ENCODE peak calls at places on chromosome 1, in five cellular contexts. S is astrocyte of the spinal cord, J is fibroblast of villous mesenchyme, O is prostate gland, D is cardiac fibroblast. Z is an unnamed sample.

GRCh38 chr1:62716397-62716796 is 28.2 kb upstream of the DOCK7 start:
- DNase-seq in S (no peak), J (no peak), O (no peak), D (no peak), Z (no peak)

GRCh38 chr1:228021526-228022030 is 14.8 kb downstream of the WNT3A start:
- DNase-seq in S (no peak), J (no peak), O (no peak), D (no peak), Z (peak)

GRCh38 chr1:55064071-55064581 is 24.8 kb downstream of the PCSK9 start:
- DNase-seq in S (no peak), J (peak), O (peak), D (peak), Z (no peak)

GRCh38 chr1:187283984-187284383 is 455.2 kb downstream of the PLA2G4A start:
- DNase-seq in S (no peak), J (no peak), O (no peak), D (no peak), Z (no peak)

GRCh38 chr1:223486366-223486765 is 93.2 kb downstream of the CCDC185 start:
- DNase-seq in S (no peak), J (no peak), O (no peak), D (no peak), Z (no peak)

GRCh38 chr1:84146375-84147032 is 2.4 kb downstream of the PRKACB start:
- DNase-seq in S (peak), J (peak), O (no peak), D (peak), Z (no peak)

GRCh38 chr1:31936278-31936965 is 1.7 kb downstream of the PTP4A2 start:
- DNase-seq in S (no peak), J (peak), O (no peak), D (no peak), Z (no peak)

GRCh38 chr1:186093437-186093836 is 281.6 kb downstream of the TPR start:
- DNase-seq in S (peak), J (peak), O (no peak), D (peak), Z (peak)

GRCh38 chr1:53198241-53198651 is 1.6 kb downstream of the CPT2 start:
- DNase-seq in S (no peak), J (peak), O (no peak), D (peak), Z (no peak)

GRCh38 chr1:184387069-184387870 is 441 bp downstream of the C1orf21 start:
- DNase-seq in S (peak), J (no peak), O (peak), D (peak), Z (no peak)

GRCh38 chr1:236235116-236235515 is 46.6 kb downstream of the ERO1B start:
- DNase-seq in S (no peak), J (no peak), O (no peak), D (no peak), Z (no peak)

GRCh38 chr1:236240690-236241089 is 41.1 kb downstream of the ERO1B start:
- DNase-seq in S (no peak), J (no peak), O (no peak), D (no peak), Z (no peak)

GRCh38 chr1:236242568-236242967 is 39.2 kb downstream of the ERO1B start:
- DNase-seq in S (no peak), J (no peak), O (no peak), D (no peak), Z (no peak)

GRCh38 chr1:236239186-236239585 is 42.6 kb downstream of the ERO1B start:
- DNase-seq in S (no peak), J (peak), O (no peak), D (no peak), Z (peak)
- H3K4me3 ChIP-seq in S (no peak), J (no peak), O (no peak), D (no peak), Z (no peak)

GRCh38 chr1:170146861-170147260 is 1.1 kb downstream of the NTMT2 start:
- DNase-seq in S (peak), J (no peak), O (no peak), D (no peak), Z (no peak)

GRCh38 chr1:170149241-170149640 is 3.5 kb downstream of the NTMT2 start:
- DNase-seq in S (no peak), J (no peak), O (no peak), D (peak), Z (no peak)

GRCh38 chr1:170149971-170150370 is 4.2 kb downstream of the NTMT2 start:
- DNase-seq in S (no peak), J (no peak), O (no peak), D (no peak), Z (no peak)

GRCh38 chr1:170145061-170145460 is 698 bp upstream of the NTMT2 start:
- DNase-seq in S (no peak), J (no peak), O (no peak), D (no peak), Z (no peak)

GRCh38 chr1:170145691-170146676 is at the start of gene NTMT2:
- DNase-seq in S (no peak), J (no peak), O (no peak), D (no peak), Z (no peak)
- TF ChIP-seq CTCF in S (no peak), J (no peak), O (no peak), D (no peak), Z (no peak)

GRCh38 chr1:161019767-161020572 is 982 bp downstream of the F11R start:
- DNase-seq in S (no peak), J (no peak), O (peak), D (peak), Z (no peak)

GRCh38 chr1:161021168-161021958 is 411 bp upstream of the F11R start:
- DNase-seq in S (no peak), J (peak), O (peak), D (peak), Z (peak)

GRCh38 chr1:161018631-161018930 is 2.4 kb downstream of the F11R start:
- DNase-seq in S (no peak), J (no peak), O (no peak), D (no peak), Z (no peak)

GRCh38 chr1:161020573-161021167 is at the start of gene F11R:
- DNase-seq in S (no peak), J (peak), O (peak), D (peak), Z (peak)

GRCh38 chr1:161021959-161022332 is 994 bp upstream of the F11R start:
- DNase-seq in S (no peak), J (no peak), O (no peak), D (no peak), Z (no peak)
- H3K4me3 ChIP-seq in S (no peak), J (no peak), O (peak), D (no peak), Z (peak)

DNA sequence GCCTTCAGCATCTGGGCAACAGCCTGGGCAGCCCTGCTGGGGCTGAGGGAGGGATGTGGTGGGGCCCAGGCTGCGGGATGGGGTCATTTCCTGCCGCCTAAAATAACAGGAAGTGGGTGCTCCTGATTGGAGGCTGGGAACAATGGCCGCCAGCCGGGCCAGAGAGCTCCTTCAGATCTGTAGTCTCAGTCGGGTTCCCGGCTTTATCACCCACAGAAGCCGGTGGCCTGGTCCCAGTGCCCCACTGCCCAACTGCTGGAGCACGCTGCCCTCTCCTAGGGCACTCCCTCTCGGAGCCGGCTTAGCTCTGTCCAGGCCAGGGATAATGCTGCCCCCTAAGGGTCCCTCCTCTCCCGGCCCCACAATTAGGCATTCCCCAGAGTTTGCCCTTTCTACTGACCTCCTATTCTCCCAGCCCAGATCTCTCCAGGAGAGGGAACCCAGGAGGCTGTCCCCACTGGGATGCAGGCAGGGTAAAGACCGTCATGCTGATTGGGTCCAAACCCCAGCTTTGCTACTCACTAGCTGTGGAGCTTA is 5.1 kb downstream of the MAP7D1 start:
- DNase-seq in S (peak), J (peak), O (no peak), D (peak), Z (no peak)
- TF ChIP-seq CTCF in S (peak), J (peak), O (no peak), D (peak), Z (peak)